ENCODE peak calls at places on chromosomes 7 and 10, in four cellular contexts. E is Peyer's patch; V is CD4-positive, CD25-positive, alpha-beta regulatory T cell; D is left ventricle myocardium inferior. S is an unnamed sample.

GRCh38 chr10:101331960-101332359 is 22.0 kb upstream of the BTRC start:
- DNase-seq in E (peak; percentile 1), V (no peak), D (no peak), S (no peak)

GRCh38 chr7:36127075-36127740 is 25.8 kb upstream of the EEPD1 start:
- DNase-seq in E (no peak), V (no peak), D (no peak), S (peak; percentile 76)

GRCh38 chr10:71323407-71323806 is 4.3 kb downstream of the SLC29A3 start:
- DNase-seq in E (no peak), V (no peak), D (no peak), S (no peak)

GRCh38 chr7:503575-504111 is 16.0 kb downstream of the PDGFA start:
- DNase-seq in E (peak; percentile 94), V (no peak), D (peak; percentile 55), S (no peak)

GRCh38 chr10:3961082-3961481 is 176.1 kb upstream of the KLF6 start:
- DNase-seq in E (no peak), V (no peak), D (no peak), S (no peak)

GRCh38 chr10:129854796-129855705 is 109.0 kb downstream of the EBF3 start:
- DNase-seq in E (no peak), V (no peak), D (no peak), S (no peak)

GRCh38 chr10:111821876-111822275 is 361.7 kb downstream of the GPAM start:
- DNase-seq in E (no peak), V (no peak), D (no peak), S (no peak)

GRCh38 chr10:70672165-70672992 is at the start of gene ADAMTS14:
- DNase-seq in E (no peak), V (no peak), D (peak; percentile 49), S (no peak)

GRCh38 chr7:44914992-44915607 is 29.8 kb upstream of the PURB start:
- DNase-seq in E (no peak), V (peak; percentile 66), D (no peak), S (no peak)

GRCh38 chr10:35533565-35533964 is 71.6 kb upstream of the GJD4 start:
- DNase-seq in E (no peak), V (no peak), D (no peak), S (no peak)

GRCh38 chr7:104960741-104961479 is 53.1 kb upstream of the KMT2E start:
- DNase-seq in E (no peak), V (no peak), D (no peak), S (no peak)

GRCh38 chr10:118246340-118247247 is 95.5 kb downstream of the FAM204A start:
- DNase-seq in E (no peak), V (no peak), D (no peak), S (no peak)

GRCh38 chr10:17655009-17655408 is 11.1 kb downstream of the STAM start:
- DNase-seq in E (no peak), V (no peak), D (no peak), S (no peak)

GRCh38 chr10:30529373-30529998 is 95.5 kb downstream of the MAP3K8 start:
- DNase-seq in E (peak; percentile 60), V (peak; percentile 82), D (peak; percentile 70), S (peak; percentile 50)

GRCh38 chr10:955127-955819 is 23.8 kb upstream of the LARP4B start:
- DNase-seq in E (no peak), V (no peak), D (no peak), S (no peak)

GRCh38 chr7:113175525-113176097 is 57.3 kb upstream of the SMIM30 start:
- DNase-seq in E (no peak), V (no peak), D (no peak), S (no peak)

GRCh38 chr7:12685550-12685949 is 1.9 kb upstream of the ARL4A start:
- DNase-seq in E (no peak), V (peak; percentile 48), D (no peak), S (no peak)

GRCh38 chr10:69635428-69636272 is 5.6 kb downstream of the FAM241B start:
- DNase-seq in E (no peak), V (no peak), D (no peak), S (no peak)

GRCh38 chr7:23679898-23680416 is at the start of gene FAM221A:
- DNase-seq in E (peak; percentile 97), V (peak; percentile 73), D (peak; percentile 91), S (peak; percentile 83)

DNA sequence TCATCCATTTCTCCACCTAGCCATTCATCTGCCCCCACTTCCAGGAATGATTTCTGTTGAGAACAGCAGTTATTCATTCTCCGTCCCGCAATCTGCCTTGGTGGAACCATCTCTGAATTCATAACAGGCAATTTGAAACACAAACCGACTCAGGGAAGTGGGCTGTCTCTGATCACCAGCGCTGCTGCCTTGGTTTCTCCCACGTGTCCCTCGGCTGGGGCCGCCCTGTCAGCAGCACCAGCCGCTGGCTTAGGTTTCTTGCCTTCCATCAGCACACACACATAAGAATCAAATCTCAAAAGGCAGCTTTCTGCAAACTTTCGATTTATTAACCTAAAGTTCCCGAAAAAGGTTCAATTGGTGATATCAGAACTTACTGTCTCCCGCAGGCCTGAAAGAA is 528.2 kb upstream of the NRP1 start:
- DNase-seq in E (no peak), V (no peak), D (no peak), S (no peak)
- H3K4me3 ChIP-seq in E (no peak overlapping the region), V (no peak overlapping the region), D (no peak overlapping the region), S (no peak overlapping the region)

GRCh38 chr7:22639400-22639799 is 87.6 kb upstream of the IL6 start:
- DNase-seq in E (no peak), V (no peak), D (no peak), S (no peak)

GRCh38 chr7:22645418-22646181 is 81.4 kb upstream of the IL6 start:
- DNase-seq in E (no peak), V (no peak), D (no peak), S (no peak)

GRCh38 chr7:22640269-22640668 is 86.7 kb upstream of the IL6 start:
- DNase-seq in E (no peak), V (no peak), D (no peak), S (no peak)

GRCh38 chr7:22647451-22648257 is 79.3 kb upstream of the IL6 start:
- DNase-seq in E (no peak), V (no peak), D (no peak), S (no peak)

DNA sequence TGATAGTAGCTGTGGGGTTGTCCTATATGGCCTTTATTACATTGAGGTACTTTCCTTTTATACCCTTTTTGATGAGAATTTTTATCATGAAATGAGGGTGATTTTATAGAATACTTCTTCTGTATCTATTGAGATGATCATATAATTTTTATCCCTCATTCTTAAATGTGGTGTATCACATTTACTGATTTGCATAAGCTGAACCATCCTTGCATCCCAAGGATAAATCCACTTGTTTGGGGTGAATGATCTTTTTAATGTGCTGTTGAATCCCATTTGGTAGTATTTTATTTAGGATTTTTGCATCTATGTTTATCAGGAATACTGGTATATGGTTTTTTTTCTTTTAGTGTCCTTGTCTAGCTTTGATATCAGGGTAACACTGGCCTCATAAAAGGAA is 84.5 kb upstream of the IL6 start:
- DNase-seq in E (no peak), V (no peak), D (no peak), S (no peak)
- H3K9me3 ChIP-seq in E (peaks cover 16% of the 10 kb centered on the region), V (peaks cover 17% of the 10 kb centered on the region), D (peaks cover 69% of the 10 kb centered on the region), S (no peaks in the 10 kb centered on the region)

GRCh38 chr7:17746131-17746530 is 194.2 kb downstream of the SNX13 start:
- DNase-seq in E (no peak), V (no peak), D (no peak), S (no peak)
- H3K4me3 ChIP-seq in E (no peak overlapping the region), V (no peak overlapping the region), D (no peak overlapping the region), S (no peak overlapping the region)

GRCh38 chr10:38118072-38118807 is 24.1 kb downstream of the ZNF37A start:
- DNase-seq in E (no peak), V (no peak), D (no peak), S (no peak)
- H3K9me3 ChIP-seq in E (peaks cover 100% of the 10 kb centered on the region), V (peaks cover 94% of the 10 kb centered on the region), D (peaks cover 100% of the 10 kb centered on the region), S (peaks cover 65% of the 10 kb centered on the region)

GRCh38 chr7:150728609-150729008 is 8.6 kb upstream of the GIMAP5 start:
- DNase-seq in E (no peak), V (no peak), D (no peak), S (no peak)

GRCh38 chr7:150734293-150734692 is 2.9 kb upstream of the GIMAP5 start:
- DNase-seq in E (no peak), V (no peak), D (no peak), S (no peak)

GRCh38 chr7:150732786-150733733 is 4.2 kb upstream of the GIMAP5 start:
- DNase-seq in E (no peak), V (no peak), D (no peak), S (no peak)

GRCh38 chr7:150733734-150734095 is 3.5 kb upstream of the GIMAP5 start:
- DNase-seq in E (no peak), V (no peak), D (no peak), S (no peak)

GRCh38 chr7:150731916-150732315 is 5.3 kb upstream of the GIMAP5 start:
- DNase-seq in E (no peak), V (no peak), D (no peak), S (no peak)
- H3K4me3 ChIP-seq in E (no peak overlapping the region), V (peak overlapping the region; percentile 21), D (no peak overlapping the region), S (no peak overlapping the region)